ENCODE peak calls at places on chromosome 5, in nine cellular contexts. One of them, this sample, is unnamed.

GRCh38 chr5:53170748-53171349 is 61.3 kb upstream of the MOCS2 start:
- DNase-seq in breast epithelium: no peak
- DNase-seq in kidney: no peak
- DNase-seq in neuronal stem cell: peak; percentile 17
- DNase-seq in hepatocyte: peak; percentile 48
- DNase-seq in spleen: no peak
- DNase-seq in heart left ventricle: no peak
- DNase-seq in fibroblast of lung: peak; percentile 63
- DNase-seq in effector memory CD4-positive, alpha-beta T cell: no peak
- DNase-seq in this sample: peak; percentile 8

GRCh38 chr5:6759401-6759800 is 46.2 kb downstream of the TENT4A start:
- DNase-seq in breast epithelium: no peak
- DNase-seq in kidney: peak; percentile 86
- DNase-seq in neuronal stem cell: no peak
- DNase-seq in hepatocyte: no peak
- DNase-seq in spleen: no peak
- DNase-seq in heart left ventricle: no peak
- DNase-seq in fibroblast of lung: no peak
- DNase-seq in effector memory CD4-positive, alpha-beta T cell: no peak
- DNase-seq in this sample: no peak

GRCh38 chr5:100824635-100825034 is 78.4 kb downstream of the ST8SIA4 start:
- DNase-seq in breast epithelium: no peak
- DNase-seq in kidney: no peak
- DNase-seq in neuronal stem cell: no peak
- DNase-seq in hepatocyte: no peak
- DNase-seq in spleen: no peak
- DNase-seq in heart left ventricle: no peak
- DNase-seq in fibroblast of lung: no peak
- DNase-seq in effector memory CD4-positive, alpha-beta T cell: no peak
- DNase-seq in this sample: no peak

GRCh38 chr5:58926549-58926948 is 343.7 kb downstream of the RAB3C start:
- DNase-seq in breast epithelium: no peak
- DNase-seq in kidney: no peak
- DNase-seq in neuronal stem cell: no peak
- DNase-seq in hepatocyte: no peak
- DNase-seq in spleen: no peak
- DNase-seq in heart left ventricle: no peak
- DNase-seq in fibroblast of lung: no peak
- DNase-seq in effector memory CD4-positive, alpha-beta T cell: no peak
- DNase-seq in this sample: no peak

GRCh38 chr5:73160239-73160671 is 12.7 kb upstream of the TMEM174 start:
- DNase-seq in breast epithelium: no peak
- DNase-seq in kidney: no peak
- DNase-seq in neuronal stem cell: no peak
- DNase-seq in hepatocyte: no peak
- DNase-seq in spleen: no peak
- DNase-seq in heart left ventricle: no peak
- DNase-seq in fibroblast of lung: no peak
- DNase-seq in effector memory CD4-positive, alpha-beta T cell: no peak
- DNase-seq in this sample: no peak

GRCh38 chr5:123124495-123125171 is 35.6 kb downstream of the PRDM6 start:
- DNase-seq in breast epithelium: no peak
- DNase-seq in kidney: no peak
- DNase-seq in neuronal stem cell: no peak
- DNase-seq in hepatocyte: no peak
- DNase-seq in spleen: no peak
- DNase-seq in heart left ventricle: no peak
- DNase-seq in fibroblast of lung: peak; percentile 83
- DNase-seq in effector memory CD4-positive, alpha-beta T cell: no peak
- DNase-seq in this sample: no peak

GRCh38 chr5:137145726-137146125 is 353.4 kb downstream of the SPOCK1 start:
- DNase-seq in breast epithelium: no peak
- DNase-seq in kidney: no peak
- DNase-seq in neuronal stem cell: no peak
- DNase-seq in hepatocyte: no peak
- DNase-seq in spleen: no peak
- DNase-seq in heart left ventricle: no peak
- DNase-seq in fibroblast of lung: no peak
- DNase-seq in effector memory CD4-positive, alpha-beta T cell: no peak
- DNase-seq in this sample: no peak

GRCh38 chr5:35158627-35159369 is 71.5 kb downstream of the PRLR start:
- DNase-seq in breast epithelium: no peak
- DNase-seq in kidney: no peak
- DNase-seq in neuronal stem cell: no peak
- DNase-seq in hepatocyte: peak; percentile 30
- DNase-seq in spleen: no peak
- DNase-seq in heart left ventricle: no peak
- DNase-seq in fibroblast of lung: no peak
- DNase-seq in effector memory CD4-positive, alpha-beta T cell: no peak
- DNase-seq in this sample: no peak

GRCh38 chr5:171577940-171578856 is 158.8 kb downstream of the FGF18 start:
- DNase-seq in breast epithelium: no peak
- DNase-seq in kidney: no peak
- DNase-seq in neuronal stem cell: peak; percentile 55
- DNase-seq in hepatocyte: no peak
- DNase-seq in spleen: no peak
- DNase-seq in heart left ventricle: peak; percentile 45
- DNase-seq in fibroblast of lung: peak; percentile 39
- DNase-seq in effector memory CD4-positive, alpha-beta T cell: no peak
- DNase-seq in this sample: no peak

GRCh38 chr5:125408582-125409069 is 662.2 kb upstream of the ZNF608 start:
- DNase-seq in breast epithelium: no peak
- DNase-seq in kidney: no peak
- DNase-seq in neuronal stem cell: no peak
- DNase-seq in hepatocyte: peak; percentile 18
- DNase-seq in spleen: no peak
- DNase-seq in heart left ventricle: no peak
- DNase-seq in fibroblast of lung: peak; percentile 93
- DNase-seq in effector memory CD4-positive, alpha-beta T cell: no peak
- DNase-seq in this sample: peak; percentile 91

GRCh38 chr5:42315214-42315613 is 108.0 kb upstream of the GHR start:
- DNase-seq in breast epithelium: no peak
- DNase-seq in kidney: no peak
- DNase-seq in neuronal stem cell: no peak
- DNase-seq in hepatocyte: no peak
- DNase-seq in spleen: no peak
- DNase-seq in heart left ventricle: no peak
- DNase-seq in fibroblast of lung: no peak
- DNase-seq in effector memory CD4-positive, alpha-beta T cell: no peak
- DNase-seq in this sample: no peak

GRCh38 chr5:178677429-178677828 is 50.6 kb upstream of the CLK4 start:
- DNase-seq in breast epithelium: no peak
- DNase-seq in kidney: no peak
- DNase-seq in neuronal stem cell: no peak
- DNase-seq in hepatocyte: no peak
- DNase-seq in spleen: no peak
- DNase-seq in heart left ventricle: no peak
- DNase-seq in fibroblast of lung: no peak
- DNase-seq in effector memory CD4-positive, alpha-beta T cell: no peak
- DNase-seq in this sample: no peak

GRCh38 chr5:32020271-32020670 is 153.8 kb downstream of the GOLPH3 start:
- DNase-seq in breast epithelium: no peak
- DNase-seq in kidney: no peak
- DNase-seq in neuronal stem cell: no peak
- DNase-seq in hepatocyte: no peak
- DNase-seq in spleen: no peak
- DNase-seq in heart left ventricle: no peak
- DNase-seq in fibroblast of lung: no peak
- DNase-seq in effector memory CD4-positive, alpha-beta T cell: no peak
- DNase-seq in this sample: no peak

GRCh38 chr5:74231697-74232096 is 408.8 kb downstream of the ENC1 start:
- DNase-seq in breast epithelium: no peak
- DNase-seq in kidney: no peak
- DNase-seq in neuronal stem cell: no peak
- DNase-seq in hepatocyte: no peak
- DNase-seq in spleen: no peak
- DNase-seq in heart left ventricle: no peak
- DNase-seq in fibroblast of lung: no peak
- DNase-seq in effector memory CD4-positive, alpha-beta T cell: no peak
- DNase-seq in this sample: no peak

GRCh38 chr5:72465068-72465467 is 42.1 kb downstream of the ZNF366 start:
- DNase-seq in breast epithelium: no peak
- DNase-seq in kidney: no peak
- DNase-seq in neuronal stem cell: no peak
- DNase-seq in hepatocyte: no peak
- DNase-seq in spleen: no peak
- DNase-seq in heart left ventricle: no peak
- DNase-seq in fibroblast of lung: no peak
- DNase-seq in effector memory CD4-positive, alpha-beta T cell: no peak
- DNase-seq in this sample: no peak

GRCh38 chr5:36301858-36302603 is at the start of gene RANBP3L:
- DNase-seq in breast epithelium: no peak
- DNase-seq in kidney: no peak
- DNase-seq in neuronal stem cell: peak; percentile 11
- DNase-seq in hepatocyte: peak; percentile 65
- DNase-seq in spleen: no peak
- DNase-seq in heart left ventricle: no peak
- DNase-seq in fibroblast of lung: peak; percentile 86
- DNase-seq in effector memory CD4-positive, alpha-beta T cell: no peak
- DNase-seq in this sample: no peak

GRCh38 chr5:6353602-6354001 is 24.7 kb downstream of the MED10 start:
- DNase-seq in breast epithelium: no peak
- DNase-seq in kidney: no peak
- DNase-seq in neuronal stem cell: no peak
- DNase-seq in hepatocyte: no peak
- DNase-seq in spleen: no peak
- DNase-seq in heart left ventricle: no peak
- DNase-seq in fibroblast of lung: no peak
- DNase-seq in effector memory CD4-positive, alpha-beta T cell: no peak
- DNase-seq in this sample: no peak

GRCh38 chr5:143592648-143593047 is 189.2 kb upstream of the NR3C1 start:
- DNase-seq in breast epithelium: no peak
- DNase-seq in kidney: no peak
- DNase-seq in neuronal stem cell: no peak
- DNase-seq in hepatocyte: no peak
- DNase-seq in spleen: no peak
- DNase-seq in heart left ventricle: no peak
- DNase-seq in fibroblast of lung: peak; percentile 26
- DNase-seq in effector memory CD4-positive, alpha-beta T cell: no peak
- DNase-seq in this sample: no peak

DNA sequence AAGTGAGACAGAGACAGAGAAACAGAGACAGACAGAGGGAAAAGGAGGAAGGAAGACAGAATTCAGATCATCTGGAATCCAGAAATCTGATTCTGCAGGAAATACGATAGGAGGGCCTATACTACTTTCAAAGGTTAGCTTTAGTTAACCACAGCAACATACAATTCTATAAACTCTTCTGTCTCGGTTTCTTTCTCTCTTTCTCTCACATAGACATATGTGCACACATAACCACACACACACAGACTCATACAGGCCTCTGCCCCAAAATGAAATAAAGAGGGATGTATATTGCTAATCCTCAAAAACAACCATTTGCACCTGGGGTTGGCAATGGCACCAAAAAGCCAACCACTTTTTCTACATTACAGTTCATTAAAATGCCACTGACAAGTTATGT is 372.1 kb upstream of the CCNH start:
- DNase-seq in breast epithelium: no peak
- DNase-seq in kidney: no peak
- DNase-seq in neuronal stem cell: no peak
- DNase-seq in hepatocyte: no peak
- DNase-seq in spleen: no peak
- DNase-seq in heart left ventricle: no peak
- DNase-seq in fibroblast of lung: no peak
- DNase-seq in effector memory CD4-positive, alpha-beta T cell: no peak
- DNase-seq in this sample: no peak
- H3K27ac ChIP-seq in breast epithelium: no peak overlapping the region
- H3K27ac ChIP-seq in kidney: no peak overlapping the region
- H3K27ac ChIP-seq in neuronal stem cell: no peak overlapping the region
- H3K27ac ChIP-seq in hepatocyte: no peak overlapping the region
- H3K27ac ChIP-seq in spleen: no peak overlapping the region
- H3K27ac ChIP-seq in heart left ventricle: no peak overlapping the region
- H3K27ac ChIP-seq in fibroblast of lung: no peak overlapping the region
- H3K27ac ChIP-seq in effector memory CD4-positive, alpha-beta T cell: no peak overlapping the region
- H3K27ac ChIP-seq in this sample: no peak overlapping the region

GRCh38 chr5:90359073-90359804 is 50.3 kb downstream of the CETN3 start:
- DNase-seq in breast epithelium: no peak
- DNase-seq in kidney: no peak
- DNase-seq in neuronal stem cell: no peak
- DNase-seq in hepatocyte: no peak
- DNase-seq in spleen: no peak
- DNase-seq in heart left ventricle: no peak
- DNase-seq in fibroblast of lung: no peak
- DNase-seq in effector memory CD4-positive, alpha-beta T cell: no peak
- DNase-seq in this sample: no peak
- H3K27ac ChIP-seq in breast epithelium: no peak overlapping the region
- H3K27ac ChIP-seq in kidney: no peak overlapping the region
- H3K27ac ChIP-seq in neuronal stem cell: no peak overlapping the region
- H3K27ac ChIP-seq in hepatocyte: no peak overlapping the region
- H3K27ac ChIP-seq in spleen: no peak overlapping the region
- H3K27ac ChIP-seq in heart left ventricle: no peak overlapping the region
- H3K27ac ChIP-seq in fibroblast of lung: no peak overlapping the region
- H3K27ac ChIP-seq in effector memory CD4-positive, alpha-beta T cell: no peak overlapping the region
- H3K27ac ChIP-seq in this sample: no peak overlapping the region

GRCh38 chr5:1100652-1101574 is 10.9 kb downstream of the SLC12A7 start:
- DNase-seq in breast epithelium: no peak
- DNase-seq in kidney: no peak
- DNase-seq in neuronal stem cell: no peak
- DNase-seq in hepatocyte: no peak
- DNase-seq in spleen: no peak
- DNase-seq in heart left ventricle: no peak
- DNase-seq in fibroblast of lung: no peak
- DNase-seq in effector memory CD4-positive, alpha-beta T cell: no peak
- DNase-seq in this sample: no peak

GRCh38 chr5:1103505-1104326 is 8.1 kb downstream of the SLC12A7 start:
- DNase-seq in breast epithelium: peak; percentile 35
- DNase-seq in kidney: peak; percentile 96
- DNase-seq in neuronal stem cell: no peak
- DNase-seq in hepatocyte: peak; percentile 64
- DNase-seq in spleen: peak; percentile 86
- DNase-seq in heart left ventricle: peak; percentile 93
- DNase-seq in fibroblast of lung: peak; percentile 32
- DNase-seq in effector memory CD4-positive, alpha-beta T cell: no peak
- DNase-seq in this sample: no peak

GRCh38 chr5:1104327-1105006 is 7.4 kb downstream of the SLC12A7 start:
- DNase-seq in breast epithelium: no peak
- DNase-seq in kidney: no peak
- DNase-seq in neuronal stem cell: no peak
- DNase-seq in hepatocyte: no peak
- DNase-seq in spleen: peak; percentile 88
- DNase-seq in heart left ventricle: no peak
- DNase-seq in fibroblast of lung: no peak
- DNase-seq in effector memory CD4-positive, alpha-beta T cell: peak; percentile 15
- DNase-seq in this sample: no peak

GRCh38 chr5:1101991-1102713 is 9.7 kb downstream of the SLC12A7 start:
- DNase-seq in breast epithelium: no peak
- DNase-seq in kidney: peak; percentile 92
- DNase-seq in neuronal stem cell: peak; percentile 80
- DNase-seq in hepatocyte: peak; percentile 69
- DNase-seq in spleen: peak; percentile 88
- DNase-seq in heart left ventricle: peak; percentile 75
- DNase-seq in fibroblast of lung: no peak
- DNase-seq in effector memory CD4-positive, alpha-beta T cell: no peak
- DNase-seq in this sample: no peak

GRCh38 chr5:1103093-1103492 is 8.8 kb downstream of the SLC12A7 start:
- DNase-seq in breast epithelium: no peak
- DNase-seq in kidney: no peak
- DNase-seq in neuronal stem cell: no peak
- DNase-seq in hepatocyte: peak; percentile 56
- DNase-seq in spleen: no peak
- DNase-seq in heart left ventricle: no peak
- DNase-seq in fibroblast of lung: no peak
- DNase-seq in effector memory CD4-positive, alpha-beta T cell: no peak
- DNase-seq in this sample: no peak
- H3K27ac ChIP-seq in breast epithelium: peak overlapping the region; percentile 25
- H3K27ac ChIP-seq in kidney: peak overlapping the region; percentile 89
- H3K27ac ChIP-seq in neuronal stem cell: peak overlapping the region; percentile 92
- H3K27ac ChIP-seq in hepatocyte: peak overlapping the region; percentile 98
- H3K27ac ChIP-seq in spleen: no peak overlapping the region
- H3K27ac ChIP-seq in heart left ventricle: peak overlapping the region; percentile 96
- H3K27ac ChIP-seq in fibroblast of lung: peak overlapping the region; percentile 20
- H3K27ac ChIP-seq in effector memory CD4-positive, alpha-beta T cell: no peak overlapping the region
- H3K27ac ChIP-seq in this sample: no peak overlapping the region

GRCh38 chr5:142324377-142324870 is 397 bp downstream of the SPRY4 start:
- DNase-seq in breast epithelium: peak; percentile 35
- DNase-seq in kidney: peak; percentile 90
- DNase-seq in neuronal stem cell: no peak
- DNase-seq in hepatocyte: no peak
- DNase-seq in spleen: no peak
- DNase-seq in heart left ventricle: no peak
- DNase-seq in fibroblast of lung: no peak
- DNase-seq in effector memory CD4-positive, alpha-beta T cell: no peak
- DNase-seq in this sample: no peak
- H3K27ac ChIP-seq in breast epithelium: peak overlapping the region; percentile 93
- H3K27ac ChIP-seq in kidney: peak overlapping the region; percentile 96
- H3K27ac ChIP-seq in neuronal stem cell: peak overlapping the region; percentile 91
- H3K27ac ChIP-seq in hepatocyte: peak overlapping the region; percentile 94
- H3K27ac ChIP-seq in spleen: peak overlapping the region; percentile 58
- H3K27ac ChIP-seq in heart left ventricle: peak overlapping the region; percentile 99
- H3K27ac ChIP-seq in fibroblast of lung: peak overlapping the region; percentile 85
- H3K27ac ChIP-seq in effector memory CD4-positive, alpha-beta T cell: no peak overlapping the region
- H3K27ac ChIP-seq in this sample: peak overlapping the region; percentile 98

This sample was measured in epithelial cell of prostate.